ENCODE peak calls at places on chromosomes 12 and 14, in nine cellular contexts. S is fibroblast of lung, G is Karpas-422, Y is PC-3, L is HepG2, X is neuronal stem cell, H is K562, K is mammary epithelial cell, D is GM23248. E is an unnamed sample.
A peak's percentile ranks its signal among the peaks of the same experiment; 100 is the strongest.

GRCh38 chr14:103519043-103519836 is 3.4 kb downstream of the CKB start:
- DNase-seq in S (peak; percentile 44), G (peak; percentile 62), Y (no peak), L (no peak), X (no peak), H (peak; percentile 82), K (no peak), D (peak; percentile 43), E (peak; percentile 10)

GRCh38 chr12:68364893-68365725 is 32.9 kb upstream of the MDM1 start:
- DNase-seq in S (peak; percentile 99), G (no peak), Y (peak; percentile 76), L (peak; percentile 72), X (peak; percentile 32), H (peak; percentile 96), K (peak; percentile 98), D (peak; percentile 99), E (peak; percentile 97)

GRCh38 chr12:79834712-79835376 is 100.1 kb downstream of the PPP1R12A start:
- DNase-seq in S (no peak), G (no peak), Y (no peak), L (no peak), X (no peak), H (no peak), K (no peak), D (no peak), E (no peak)

GRCh38 chr12:124681779-124682391 is 114.5 kb upstream of the NCOR2 start:
- DNase-seq in S (peak; percentile 84), G (no peak), Y (peak; percentile 75), L (peak; percentile 41), X (no peak), H (no peak), K (peak; percentile 32), D (peak; percentile 82), E (no peak)

GRCh38 chr12:56759270-56759908 is 3.7 kb upstream of the HSD17B6 start:
- DNase-seq in S (no peak), G (no peak), Y (no peak), L (peak; percentile 95), X (no peak), H (no peak), K (no peak), D (peak; percentile 4), E (no peak)

GRCh38 chr12:59040043-59040442 is 119.7 kb upstream of the LRIG3 start:
- DNase-seq in S (peak; percentile 25), G (no peak), Y (no peak), L (no peak), X (no peak), H (no peak), K (peak; percentile 28), D (peak; percentile 29), E (no peak)

GRCh38 chr14:93986972-93987371 is 10.1 kb upstream of the CCDC197 start:
- DNase-seq in S (no peak), G (no peak), Y (no peak), L (no peak), X (no peak), H (no peak), K (no peak), D (no peak), E (no peak)

GRCh38 chr12:121649819-121650353 is 19.6 kb downstream of the MORN3 start:
- DNase-seq in S (no peak), G (no peak), Y (no peak), L (no peak), X (no peak), H (peak; percentile 87), K (no peak), D (no peak), E (no peak)

GRCh38 chr12:8081228-8081920 is 700 bp upstream of the NECAP1 start:
- DNase-seq in S (no peak), G (peak; percentile 67), Y (no peak), L (no peak), X (no peak), H (peak; percentile 44), K (peak; percentile 17), D (peak; percentile 39), E (peak; percentile 47)

GRCh38 chr12:1832801-1833595 is 12.6 kb downstream of the LRTM2 start:
- DNase-seq in S (no peak), G (no peak), Y (no peak), L (no peak), X (no peak), H (no peak), K (no peak), D (no peak), E (no peak)
- H3K4me1 ChIP-seq in S (no peaks in the 10 kb centered on the region), G (peaks cover 8% of the 10 kb centered on the region), Y (peaks cover 17% of the 10 kb centered on the region), L (peaks cover 38% of the 10 kb centered on the region), X (peaks cover 8% of the 10 kb centered on the region), H (no peaks in the 10 kb centered on the region), K (no peaks in the 10 kb centered on the region), D (no peaks in the 10 kb centered on the region), E (no peaks in the 10 kb centered on the region)

GRCh38 chr12:12946686-12947355 is 5.1 kb downstream of the GPRC5D start:
- DNase-seq in S (no peak), G (no peak), Y (peak; percentile 48), L (peak; percentile 89), X (no peak), H (no peak), K (peak; percentile 39), D (peak; percentile 80), E (no peak)
- H3K9ac ChIP-seq in S (no peak overlapping the region), G (no peak overlapping the region), Y (no peak overlapping the region), L (no peak overlapping the region), X (no peak overlapping the region), H (no peak overlapping the region), K (no peak overlapping the region), D (no peak overlapping the region), E (no peak overlapping the region)

GRCh38 chr14:80872645-80873044 is 68.9 kb downstream of the CEP128 start:
- DNase-seq in S (no peak), G (no peak), Y (peak; percentile 31), L (no peak), X (no peak), H (no peak), K (no peak), D (no peak), E (no peak)
- H3K4me3 ChIP-seq in S (no peak overlapping the region), G (no peak overlapping the region), Y (no peak overlapping the region), L (no peak overlapping the region), X (no peak overlapping the region), H (no peak overlapping the region), K (no peak overlapping the region), D (no peak overlapping the region), E (no peak overlapping the region)

GRCh38 chr14:41016213-41016612 is 590.5 kb upstream of the LRFN5 start:
- DNase-seq in S (no peak), G (no peak), Y (no peak), L (no peak), X (no peak), H (no peak), K (no peak), D (no peak), E (no peak)
- H3K4me1 ChIP-seq in S (no peaks in the 10 kb centered on the region), G (no peaks in the 10 kb centered on the region), Y (no peaks in the 10 kb centered on the region), L (no peaks in the 10 kb centered on the region), X (no peaks in the 10 kb centered on the region), H (no peaks in the 10 kb centered on the region), K (no peaks in the 10 kb centered on the region), D (no peaks in the 10 kb centered on the region), E (no peaks in the 10 kb centered on the region)

GRCh38 chr12:53949631-53950440 is 4.9 kb upstream of the HOXC12 start:
- DNase-seq in S (no peak), G (no peak), Y (no peak), L (peak; percentile 50), X (no peak), H (peak; percentile 67), K (no peak), D (no peak), E (no peak)

GRCh38 chr12:53948650-53949593 is 5.8 kb upstream of the HOXC12 start:
- DNase-seq in S (no peak), G (no peak), Y (peak; percentile 52), L (peak; percentile 12), X (no peak), H (peak; percentile 82), K (no peak), D (no peak), E (no peak)

GRCh38 chr12:53950789-53951576 is 3.7 kb upstream of the HOXC12 start:
- DNase-seq in S (no peak), G (no peak), Y (no peak), L (peak; percentile 23), X (no peak), H (no peak), K (no peak), D (no peak), E (no peak)

GRCh38 chr12:53951577-53952334 is 2.9 kb upstream of the HOXC12 start:
- DNase-seq in S (no peak), G (no peak), Y (no peak), L (no peak), X (no peak), H (no peak), K (no peak), D (no peak), E (no peak)

DNA sequence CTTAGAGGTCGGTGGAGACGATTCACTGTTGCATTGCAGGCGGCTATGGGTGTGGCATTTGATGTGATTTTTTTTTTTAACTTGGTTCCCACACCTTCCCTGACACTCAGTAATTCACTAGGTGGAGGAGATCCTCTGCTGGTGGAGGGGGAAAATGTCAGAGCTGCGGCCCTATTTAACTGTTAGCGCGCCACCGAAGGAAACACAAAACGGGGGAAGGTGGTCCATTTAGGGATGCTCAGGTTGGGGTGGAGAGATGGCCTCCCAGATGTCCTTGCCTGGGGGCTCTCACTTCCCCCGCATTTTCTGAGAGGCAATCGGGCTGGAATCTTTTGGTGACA is 4.3 kb upstream of the HOXC12 start:
- DNase-seq in S (no peak), G (peak; percentile 47), Y (peak; percentile 47), L (no peak), X (no peak), H (peak; percentile 30), K (no peak), D (no peak), E (no peak)
- H3K9ac ChIP-seq in S (no peak overlapping the region), G (no peak overlapping the region), Y (no peak overlapping the region), L (no peak overlapping the region), X (no peak overlapping the region), H (no peak overlapping the region), K (no peak overlapping the region), D (no peak overlapping the region), E (no peak overlapping the region)

DNA sequence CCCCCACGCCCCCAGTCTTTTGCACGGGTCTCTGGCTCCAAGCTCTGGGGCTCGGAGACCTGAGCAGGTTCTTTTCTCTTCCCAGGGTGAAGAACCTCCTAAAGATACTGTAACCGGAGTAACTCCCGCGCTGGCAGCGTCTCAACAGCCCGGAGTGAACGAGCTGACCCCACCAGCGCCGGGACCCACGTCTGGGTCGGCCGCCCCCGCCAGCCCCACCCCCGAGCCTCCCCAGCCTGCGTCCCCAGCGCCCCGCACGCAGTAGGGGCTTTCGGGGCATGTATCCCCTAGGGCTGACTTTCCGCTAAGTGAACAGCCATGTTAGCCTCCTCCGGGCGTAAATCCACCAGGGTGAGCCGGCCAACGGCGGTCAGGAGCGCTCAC is 834 bp downstream of the SLC35F4 start:
- DNase-seq in S (no peak), G (no peak), Y (no peak), L (no peak), X (no peak), H (no peak), K (no peak), D (no peak), E (no peak)
- H3K4me3 ChIP-seq in S (no peak overlapping the region), G (no peak overlapping the region), Y (no peak overlapping the region), L (no peak overlapping the region), X (peak overlapping the region; percentile 72), H (no peak overlapping the region), K (no peak overlapping the region), D (no peak overlapping the region), E (peak overlapping the region; percentile 75)

DNA sequence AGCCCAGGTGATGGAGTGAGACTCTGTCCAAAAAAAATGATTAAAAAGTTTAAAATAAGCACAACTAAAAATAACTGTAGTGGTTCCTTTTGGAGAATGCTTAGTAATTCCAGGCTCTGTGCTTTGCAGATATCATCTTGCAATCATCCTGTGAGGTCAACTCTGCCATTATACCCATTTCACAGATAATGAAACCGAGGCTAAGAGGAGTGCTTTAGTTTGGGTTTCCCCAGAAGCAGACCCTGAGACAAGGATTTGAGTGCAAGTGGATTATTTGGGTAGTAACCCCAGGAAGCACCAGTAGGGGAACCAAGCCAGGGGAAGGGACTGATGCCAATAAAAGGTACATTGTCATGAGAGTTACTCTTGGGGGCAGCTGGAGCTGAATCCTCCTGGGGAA is 44.7 kb downstream of the RIN3 start:
- DNase-seq in S (no peak), G (no peak), Y (no peak), L (no peak), X (no peak), H (no peak), K (no peak), D (no peak), E (no peak)
- H3K4me1 ChIP-seq in S (peaks cover 4% of the 10 kb centered on the region), G (peaks cover 5% of the 10 kb centered on the region), Y (peaks cover 7% of the 10 kb centered on the region), L (peaks cover 36% of the 10 kb centered on the region), X (no peaks in the 10 kb centered on the region), H (no peaks in the 10 kb centered on the region), K (no peaks in the 10 kb centered on the region), D (peaks cover 12% of the 10 kb centered on the region), E (peaks cover 12% of the 10 kb centered on the region)